ENCODE peak calls at places on chromosomes 3 and 15, in six cellular contexts. K is cardiac muscle cell, R is mammary epithelial cell, B is pancreas, D is uterus, M is heart left ventricle. I is an unnamed sample.

GRCh38 chr3:189301479-189301878 is 129.7 kb downstream of the TPRG1 start:
- DNase-seq in K (no peak), R (no peak), B (no peak), D (no peak), M (no peak), I (no peak)

GRCh38 chr15:48803877-48804276 is 7.0 kb downstream of the CEP152 start:
- DNase-seq in B (peak; percentile 25), K (no peak), M (no peak), D (no peak), R (no peak), I (no peak)

GRCh38 chr15:65421360-65422215 is 1.2 kb downstream of the IGDCC4 start:
- DNase-seq in M (peak; percentile 62), K (peak; percentile 52), B (peak; percentile 29), D (peak; percentile 33), R (no peak), I (peak; percentile 30)

GRCh38 chr3:44509985-44510360 is 32.5 kb upstream of the ZNF445 start:
- DNase-seq in R (peak; percentile 10), D (no peak), B (peak; percentile 13), K (peak; percentile 3), M (no peak), I (no peak)

GRCh38 chr3:16503191-16503776 is 10.2 kb downstream of the RFTN1 start:
- DNase-seq in M (no peak), R (no peak), B (no peak), D (no peak), K (no peak), I (no peak)

GRCh38 chr3:32146669-32147315 is 40.4 kb downstream of the GPD1L start:
- DNase-seq in D (no peak), M (no peak), B (no peak), K (no peak), R (peak; percentile 63), I (no peak)

GRCh38 chr15:59247364-59247763 is 40.7 kb downstream of the LDHAL6B start:
- DNase-seq in R (peak; percentile 35), K (peak; percentile 89), D (peak; percentile 65), B (peak; percentile 23), M (peak; percentile 54), I (peak; percentile 28)

GRCh38 chr15:60781211-60781713 is 302.3 kb upstream of the ICE2 start:
- DNase-seq in M (no peak), D (no peak), B (no peak), K (no peak), R (no peak), I (no peak)

GRCh38 chr3:171309906-171310359 is 150.3 kb downstream of the TNIK start:
- DNase-seq in B (no peak), K (no peak), D (no peak), M (no peak), R (peak; percentile 81), I (no peak)

GRCh38 chr3:180267202-180267843 is 230.6 kb upstream of the PEX5L start:
- DNase-seq in M (no peak), B (no peak), R (peak; percentile 15), D (no peak), K (no peak), I (no peak)

GRCh38 chr15:63157891-63158431 is 684 bp upstream of the RPS27L start:
- DNase-seq in M (peak; percentile 62), D (peak; percentile 70), R (peak; percentile 45), B (peak; percentile 23), K (peak; percentile 77), I (peak; percentile 77)

GRCh38 chr3:20043398-20043797 is 3.2 kb downstream of the KAT2B start:
- DNase-seq in D (peak; percentile 85), M (peak; percentile 93), K (no peak), B (peak; percentile 67), R (no peak), I (peak; percentile 91)

GRCh38 chr15:101062471-101063171 is 143.5 kb downstream of the LRRK1 start:
- DNase-seq in B (no peak), R (no peak), K (no peak), M (peak; percentile 2), D (no peak), I (no peak)

GRCh38 chr3:186998937-186999368 is 68.6 kb downstream of the ST6GAL1 start:
- DNase-seq in B (no peak), K (no peak), D (no peak), R (no peak), M (no peak), I (no peak)

GRCh38 chr3:68866157-68866556 is 66.2 kb downstream of the TAFA4 start:
- DNase-seq in R (peak; percentile 8), D (no peak), K (no peak), B (no peak), M (no peak), I (no peak)

GRCh38 chr15:69974321-69974720 is 123.4 kb downstream of the TLE3 start:
- DNase-seq in K (no peak), M (no peak), D (no peak), R (no peak), B (no peak), I (no peak)

GRCh38 chr15:92645051-92645631 is 10.4 kb downstream of the FAM174B start:
- DNase-seq in D (no peak), M (no peak), B (no peak), K (no peak), R (no peak), I (no peak)

GRCh38 chr15:64519897-64520296 is 59.5 kb downstream of the ZNF609 start:
- DNase-seq in M (no peak), D (no peak), R (no peak), B (no peak), K (no peak), I (no peak)

GRCh38 chr15:37093480-37094410 is 6.6 kb downstream of the MEIS2 start:
- DNase-seq in K (no peak), B (no peak), R (peak; percentile 53), M (peak; percentile 21), D (peak; percentile 41), I (no peak)

GRCh38 chr15:56261854-56262509 is 18.3 kb upstream of the RFX7 start:
- DNase-seq in K (no peak), R (peak; percentile 74), D (no peak), M (no peak), B (no peak), I (no peak)

GRCh38 chr15:64746921-64747320 is 28.5 kb downstream of the RBPMS2 start:
- DNase-seq in R (no peak), K (no peak), M (no peak), D (no peak), B (no peak), I (peak; percentile 27)

GRCh38 chr15:75843618-75844610 is 667 bp downstream of the UBE2Q2 start:
- DNase-seq in B (peak; percentile 47), R (peak; percentile 66), M (peak; percentile 74), D (peak; percentile 47), K (peak; percentile 69), I (peak; percentile 87)

GRCh38 chr3:79341961-79342360 is 425.8 kb downstream of the ROBO1 start:
- DNase-seq in B (no peak), R (no peak), D (no peak), M (no peak), K (peak; percentile 29), I (no peak)

GRCh38 chr3:15858547-15859506 is 61.0 kb upstream of the ANKRD28 start:
- DNase-seq in R (peak; percentile 44), B (peak; percentile 83), K (peak; percentile 53), M (peak; percentile 44), D (peak; percentile 22), I (peak; percentile 43)

GRCh38 chr3:102132370-102132769 is 283.1 kb downstream of the NFKBIZ start:
- DNase-seq in R (no peak), K (no peak), M (peak; percentile 41), D (peak; percentile 47), B (no peak), I (no peak)

DNA sequence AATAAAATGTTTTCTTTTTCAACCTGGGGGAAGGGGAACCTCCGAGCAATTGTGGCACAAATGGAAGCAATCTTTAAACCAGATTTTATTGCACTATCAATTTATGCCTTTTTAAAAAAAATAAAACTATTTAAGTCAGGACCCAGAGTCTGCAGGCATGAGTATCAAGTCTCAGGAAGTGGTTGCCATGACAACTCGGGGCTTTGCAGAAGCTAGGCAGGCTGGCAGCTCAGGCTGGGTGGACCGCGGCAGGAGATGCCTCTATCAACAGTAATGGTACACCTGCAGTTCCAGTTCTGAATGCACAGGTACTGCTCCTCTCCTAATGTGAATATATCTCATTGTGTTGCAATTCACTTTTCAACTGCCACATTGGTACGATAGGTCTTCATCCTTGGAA is 447.7 kb downstream of the GABRG3 start:
- DNase-seq in M (no peak), K (peak; percentile 20), R (no peak), B (no peak), D (no peak), I (no peak)
- H3K9me3 ChIP-seq in M (no peaks in the 10 kb centered on the region), K (no peaks in the 10 kb centered on the region), R (peaks cover 36% of the 10 kb centered on the region), B (no peaks in the 10 kb centered on the region), D (no peaks in the 10 kb centered on the region), I (no peaks in the 10 kb centered on the region)

GRCh38 chr15:40065166-40065565 is 26.2 kb upstream of the SRP14 start:
- DNase-seq in D (no peak), K (no peak), M (no peak), R (no peak), B (no peak), I (no peak)
- H3K27ac ChIP-seq in D (no peak overlapping the region), K (no peak overlapping the region), M (no peak overlapping the region), R (no peak overlapping the region), B (no peak overlapping the region), I (no peak overlapping the region)

GRCh38 chr15:42691770-42692169 is 45.2 kb downstream of the CDAN1 start:
- DNase-seq in K (no peak), B (no peak), M (no peak), R (no peak), D (no peak), I (no peak)

GRCh38 chr15:42691308-42691707 is 45.6 kb downstream of the CDAN1 start:
- DNase-seq in K (no peak), R (no peak), D (no peak), M (no peak), B (no peak), I (no peak)

GRCh38 chr15:42687740-42688139 is 49.2 kb downstream of the CDAN1 start:
- DNase-seq in R (no peak), B (no peak), D (no peak), K (no peak), M (no peak), I (no peak)

GRCh38 chr15:42686281-42686680 is 50.6 kb downstream of the CDAN1 start:
- DNase-seq in M (no peak), K (no peak), B (no peak), D (no peak), R (no peak), I (no peak)

DNA sequence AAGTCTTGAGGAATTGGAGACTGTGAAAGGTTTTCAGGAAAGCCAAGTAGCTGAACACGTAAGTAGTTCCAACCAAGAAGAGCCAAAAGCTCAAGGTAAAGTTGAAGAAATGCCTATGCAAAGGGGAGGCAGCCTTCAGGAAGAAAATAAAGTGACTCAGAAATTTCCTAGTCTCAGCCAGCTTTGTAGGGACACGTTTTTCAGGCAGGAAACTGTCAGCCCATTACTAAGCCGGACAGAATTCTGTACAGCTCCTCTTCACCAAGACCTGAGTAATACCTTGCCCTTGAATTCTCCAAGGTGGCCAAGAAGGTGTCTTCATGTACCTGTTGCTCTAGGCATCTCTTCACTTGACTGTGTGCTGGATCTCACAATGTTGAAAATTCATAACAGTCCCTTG is 48.6 kb downstream of the CDAN1 start:
- DNase-seq in K (no peak), B (no peak), D (no peak), R (peak; percentile 79), M (no peak), I (no peak)
- H3K4me3 ChIP-seq in K (no peak overlapping the region), B (no peak overlapping the region), D (no peak overlapping the region), R (no peak overlapping the region), M (no peak overlapping the region), I (no peak overlapping the region)

DNA sequence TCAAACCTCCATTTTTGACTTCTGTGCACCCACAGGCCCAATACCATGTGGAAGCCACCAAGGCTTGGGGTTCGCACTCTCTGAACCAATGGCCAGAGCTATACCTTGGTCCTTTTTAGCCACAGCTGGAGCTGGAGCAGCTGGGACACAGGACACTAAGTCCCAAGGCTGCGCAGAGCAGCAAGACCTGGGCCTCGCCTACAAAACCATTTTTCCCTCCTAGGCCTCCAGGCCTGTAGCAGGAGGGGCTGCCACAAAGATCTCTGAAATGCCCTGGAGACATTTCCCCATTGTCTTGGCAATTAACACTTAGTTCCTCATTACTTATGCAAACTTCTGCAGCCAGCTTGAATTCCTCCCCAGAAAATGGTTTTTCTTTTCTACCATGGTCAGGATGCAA is 81.3 kb downstream of the ZMAT3 start:
- DNase-seq in B (no peak), M (no peak), D (no peak), K (no peak), R (no peak), I (peak; percentile 7)
- H3K9me3 ChIP-seq in B (no peaks in the 10 kb centered on the region), M (peaks cover 3% of the 10 kb centered on the region), D (peaks cover 14% of the 10 kb centered on the region), K (no peaks in the 10 kb centered on the region), R (peaks cover 35% of the 10 kb centered on the region), I (peaks cover 3% of the 10 kb centered on the region)